ENCODE peak calls at places on chromosomes 5 and 9, in four cellular contexts. V is GM13977; O is NCI-H1092 treated with DMSO at 0.1 percent for 48 hours; C is stimulated activated CD4-positive, alpha-beta T cell treated with anti-CD3 and anti-CD28 coated beads, Interleukin-2, amount 100 ng/mL, for 24 hours. B is an unnamed sample.

GRCh38 chr5:154892370-154892771 is 33.9 kb downstream of the CNOT8 start:
- DNase-seq in V (no peak), O (no peak), C (no peak), B (no peak)

GRCh38 chr5:96250782-96251181 is 182.3 kb downstream of the PCSK1 start:
- DNase-seq in V (no peak), O (no peak), C (no peak), B (no peak)

GRCh38 chr5:100772011-100772410 is 131.1 kb downstream of the ST8SIA4 start:
- DNase-seq in V (no peak), O (peak), C (no peak), B (peak)

GRCh38 chr5:135462304-135462703 is 10.2 kb upstream of the TIFAB start:
- DNase-seq in V (peak), O (peak), C (peak), B (peak)

GRCh38 chr9:124820606-124821246 is 32.5 kb upstream of the WDR38 start:
- DNase-seq in V (no peak), O (no peak), C (no peak), B (no peak)

GRCh38 chr5:75034137-75034739 is 18.1 kb downstream of the GCNT4 start:
- DNase-seq in V (no peak), O (no peak), C (peak), B (no peak)

GRCh38 chr9:32398207-32398606 is 13.8 kb downstream of the ACO1 start:
- DNase-seq in V (no peak), O (no peak), C (no peak), B (no peak)

GRCh38 chr5:153515269-153515668 is 24.8 kb downstream of the GRIA1 start:
- DNase-seq in V (no peak), O (no peak), C (no peak), B (no peak)

GRCh38 chr5:154331924-154332323 is 113.9 kb upstream of the SAP30L start:
- DNase-seq in V (no peak), O (no peak), C (no peak), B (no peak)

GRCh38 chr9:4665357-4665756 is 923 bp downstream of the SPATA6L start:
- DNase-seq in V (no peak), O (peak), C (no peak), B (peak)

GRCh38 chr9:109496126-109496707 is 1.9 kb downstream of the PTPN3 start:
- DNase-seq in V (no peak), O (no peak), C (no peak), B (no peak)

GRCh38 chr5:4627887-4628286 is 512.2 kb upstream of the ADAMTS16 start:
- DNase-seq in V (no peak), O (no peak), C (no peak), B (no peak)

GRCh38 chr5:169020102-169020501 is 280.8 kb downstream of the SLIT3 start:
- DNase-seq in V (no peak), O (no peak), C (no peak), B (no peak)

GRCh38 chr9:36980148-36980974 is 53.7 kb downstream of the PAX5 start:
- DNase-seq in V (no peak), O (peak), C (no peak), B (peak)

GRCh38 chr5:27702339-27702820 is 664.0 kb upstream of the CDH9 start:
- DNase-seq in V (no peak), O (peak), C (no peak), B (peak)

GRCh38 chr5:120413706-120414105 is 50.4 kb upstream of the PRR16 start:
- DNase-seq in V (no peak), O (no peak), C (no peak), B (no peak)

GRCh38 chr9:125043631-125044030 is 99.7 kb downstream of the SCAI start:
- DNase-seq in V (no peak), O (no peak), C (no peak), B (no peak)

B was measured in DMS153.